ENCODE peak calls at places on chromosomes 16 and 17, in eight cellular contexts. V, J, D, O, R, W, P and F are unnamed samples.

GRCh38 chr17:71224824-71225575 is 895.8 kb upstream of the SOX9 start:
- DNase-seq in O (peak; percentile 17), W (no peak), R (no peak), D (no peak), V (no peak), J (no peak), P (no peak), F (no peak)

GRCh38 chr17:40696651-40697072 is 6.9 kb downstream of the KRT24 start:
- DNase-seq in D (no peak), R (no peak), O (no peak), V (no peak), W (no peak), P (no peak), J (no peak), F (no peak)

GRCh38 chr16:90057738-90058173 is 19.4 kb downstream of the PRDM7 start:
- DNase-seq in R (peak; percentile 80), P (peak; percentile 11), O (no peak), V (no peak), D (no peak), J (no peak), W (peak; percentile 51), F (no peak)

GRCh38 chr17:1956134-1956533 is 69.0 kb downstream of the RTN4RL1 start:
- DNase-seq in J (no peak), D (no peak), W (no peak), R (no peak), O (no peak), V (no peak), P (no peak), F (no peak)

GRCh38 chr17:77796201-77796860 is 162.2 kb upstream of the TNRC6C start:
- DNase-seq in P (no peak), W (no peak), R (no peak), O (no peak), D (no peak), V (no peak), J (peak; percentile 47), F (no peak)

GRCh38 chr16:55949518-55949917 is 74.3 kb upstream of the CES5A start:
- DNase-seq in P (no peak), D (peak; percentile 3), O (no peak), J (no peak), W (peak; percentile 8), R (no peak), V (no peak), F (peak; percentile 47)

GRCh38 chr17:82237083-82237745 is 8.4 kb downstream of the SLC16A3 start:
- DNase-seq in R (no peak), D (no peak), J (no peak), O (no peak), P (no peak), V (no peak), W (no peak), F (no peak)

GRCh38 chr17:10879110-10879509 is 41.2 kb upstream of the PIRT start:
- DNase-seq in J (no peak), O (peak; percentile 8), V (peak; percentile 12), P (no peak), R (no peak), D (no peak), W (no peak), F (no peak)

GRCh38 chr17:79927688-79928501 is 88.7 kb upstream of the CBX4 start:
- DNase-seq in R (no peak), W (no peak), V (no peak), O (no peak), P (peak; percentile 55), D (no peak), J (no peak), F (no peak)

GRCh38 chr17:63702223-63702577 is 2.3 kb upstream of the LIMD2 start:
- DNase-seq in J (peak; percentile 37), R (no peak), P (peak; percentile 74), W (no peak), D (no peak), O (no peak), V (no peak), F (no peak)

GRCh38 chr17:42050360-42051012 is at the start of gene C17orf113:
- DNase-seq in O (peak; percentile 79), P (no peak), V (peak; percentile 44), W (peak; percentile 75), J (peak; percentile 64), D (no peak), R (no peak), F (no peak)

GRCh38 chr16:15553313-15554088 is 89.5 kb downstream of the MARF1 start:
- DNase-seq in R (no peak), P (no peak), O (no peak), D (no peak), V (no peak), W (no peak), J (no peak), F (no peak)

GRCh38 chr16:19884021-19884485 is 595 bp downstream of the GPRC5B start:
- DNase-seq in O (no peak), P (no peak), R (no peak), D (no peak), V (no peak), W (no peak), J (peak; percentile 36), F (no peak)

GRCh38 chr17:32494621-32495346 is 8.0 kb downstream of the CDK5R1 start:
- DNase-seq in V (no peak), O (no peak), D (no peak), J (no peak), R (no peak), W (no peak), P (no peak), F (no peak)

GRCh38 chr17:50218771-50219315 is 17.4 kb upstream of the COL1A1 start:
- DNase-seq in R (peak; percentile 97), J (no peak), V (no peak), D (peak; percentile 49), W (no peak), O (no peak), P (no peak), F (peak; percentile 86)

GRCh38 chr17:76124582-76125390 is 16.3 kb downstream of the FOXJ1 start:
- DNase-seq in P (no peak), J (no peak), W (no peak), V (no peak), R (no peak), D (no peak), O (peak; percentile 61), F (no peak)

GRCh38 chr16:58452640-58453039 is 47.3 kb upstream of the NDRG4 start:
- DNase-seq in J (no peak), D (no peak), W (no peak), R (no peak), O (no peak), V (no peak), P (no peak), F (no peak)

GRCh38 chr16:11263737-11264136 is 5.4 kb downstream of the TNP2 start:
- DNase-seq in O (no peak), R (no peak), J (no peak), P (no peak), W (no peak), V (no peak), D (no peak), F (no peak)

GRCh38 chr16:55271945-55272513 is 52.0 kb upstream of the IRX6 start:
- DNase-seq in W (no peak), V (no peak), D (no peak), R (no peak), J (no peak), P (no peak), O (no peak), F (no peak)

GRCh38 chr17:81428121-81428515 is 32.9 kb downstream of the BAHCC1 start:
- DNase-seq in D (no peak), J (no peak), W (no peak), O (no peak), V (peak; percentile 39), P (peak; percentile 89), R (no peak), F (no peak)

GRCh38 chr17:32783602-32784001 is 93.3 kb downstream of the MYO1D start:
- DNase-seq in D (no peak), W (peak; percentile 35), J (no peak), R (peak; percentile 54), O (peak; percentile 24), P (no peak), V (peak; percentile 89), F (peak; percentile 23)

GRCh38 chr16:87375426-87376135 is 8.0 kb downstream of the FBXO31 start:
- DNase-seq in J (no peak), O (no peak), P (no peak), V (no peak), W (peak; percentile 51), R (no peak), D (no peak), F (no peak)

GRCh38 chr17:8117367-8117979 is 841 bp downstream of the ALOXE3 start:
- DNase-seq in J (no peak), O (no peak), W (no peak), V (no peak), P (no peak), R (no peak), D (no peak), F (no peak)

GRCh38 chr17:47719411-47720152 is 13.5 kb upstream of the TBX21 start:
- DNase-seq in P (no peak), J (no peak), W (peak; percentile 90), R (peak; percentile 66), O (no peak), V (no peak), D (no peak), F (peak; percentile 57)

GRCh38 chr16:72291121-72291520 is 119.2 kb upstream of the PMFBP1 start:
- DNase-seq in D (no peak), R (peak; percentile 59), W (no peak), P (no peak), V (peak; percentile 6), J (no peak), O (no peak), F (no peak)